ENCODE peak calls at places on chromosomes 3 and 15, in six cellular contexts. One of them, this sample, is unnamed.

GRCh38 chr15:96326551-96327154 is 3.8 kb upstream of the NR2F2 start:
- DNase-seq in adrenal gland: peak; percentile 48
- DNase-seq in ovary: peak; percentile 59
- DNase-seq in uterus: peak; percentile 63
- DNase-seq in RWPE1: no peak
- DNase-seq in CD4-positive, alpha-beta T cell: no peak
- DNase-seq in this sample: no peak

GRCh38 chr3:164450276-164450905 is 627.9 kb downstream of the SI start:
- DNase-seq in adrenal gland: no peak
- DNase-seq in ovary: no peak
- DNase-seq in uterus: no peak
- DNase-seq in RWPE1: no peak
- DNase-seq in CD4-positive, alpha-beta T cell: no peak
- DNase-seq in this sample: no peak

GRCh38 chr3:128226794-128227399 is 73.6 kb downstream of the EEFSEC start:
- DNase-seq in adrenal gland: no peak
- DNase-seq in ovary: no peak
- DNase-seq in uterus: no peak
- DNase-seq in RWPE1: peak; percentile 38
- DNase-seq in CD4-positive, alpha-beta T cell: peak; percentile 10
- DNase-seq in this sample: peak; percentile 62

GRCh38 chr3:48034000-48034516 is 17.8 kb upstream of the MAP4 start:
- DNase-seq in adrenal gland: no peak
- DNase-seq in ovary: no peak
- DNase-seq in uterus: no peak
- DNase-seq in RWPE1: peak; percentile 32
- DNase-seq in CD4-positive, alpha-beta T cell: no peak
- DNase-seq in this sample: peak; percentile 41

GRCh38 chr3:53812434-53812833 is 33.8 kb downstream of the CHDH start:
- DNase-seq in adrenal gland: no peak
- DNase-seq in ovary: no peak
- DNase-seq in uterus: no peak
- DNase-seq in RWPE1: no peak
- DNase-seq in CD4-positive, alpha-beta T cell: no peak
- DNase-seq in this sample: no peak

GRCh38 chr3:188950832-188951489 is 220.8 kb upstream of the TPRG1 start:
- DNase-seq in adrenal gland: peak; percentile 84
- DNase-seq in ovary: peak; percentile 87
- DNase-seq in uterus: peak; percentile 74
- DNase-seq in RWPE1: peak; percentile 82
- DNase-seq in CD4-positive, alpha-beta T cell: no peak
- DNase-seq in this sample: peak; percentile 93

GRCh38 chr3:56928379-56929068 is 126.8 kb upstream of the ARHGEF3 start:
- DNase-seq in adrenal gland: peak; percentile 33
- DNase-seq in ovary: no peak
- DNase-seq in uterus: no peak
- DNase-seq in RWPE1: no peak
- DNase-seq in CD4-positive, alpha-beta T cell: no peak
- DNase-seq in this sample: no peak

GRCh38 chr3:107204121-107204520 is 173.1 kb upstream of the CCDC54 start:
- DNase-seq in adrenal gland: no peak
- DNase-seq in ovary: no peak
- DNase-seq in uterus: no peak
- DNase-seq in RWPE1: no peak
- DNase-seq in CD4-positive, alpha-beta T cell: no peak
- DNase-seq in this sample: no peak

GRCh38 chr3:141261472-141262171 is 30.0 kb downstream of the PXYLP1 start:
- DNase-seq in adrenal gland: no peak
- DNase-seq in ovary: no peak
- DNase-seq in uterus: no peak
- DNase-seq in RWPE1: no peak
- DNase-seq in CD4-positive, alpha-beta T cell: no peak
- DNase-seq in this sample: no peak

GRCh38 chr3:158659454-158660237 is 12.8 kb downstream of the LXN start:
- DNase-seq in adrenal gland: peak; percentile 59
- DNase-seq in ovary: peak; percentile 23
- DNase-seq in uterus: peak; percentile 29
- DNase-seq in RWPE1: peak; percentile 30
- DNase-seq in CD4-positive, alpha-beta T cell: peak; percentile 34
- DNase-seq in this sample: peak; percentile 51

GRCh38 chr3:124396397-124396796 is 333.9 kb upstream of the UMPS start:
- DNase-seq in adrenal gland: no peak
- DNase-seq in ovary: no peak
- DNase-seq in uterus: no peak
- DNase-seq in RWPE1: no peak
- DNase-seq in CD4-positive, alpha-beta T cell: no peak
- DNase-seq in this sample: no peak

GRCh38 chr15:58440922-58441321 is 9.1 kb downstream of the LIPC start:
- DNase-seq in adrenal gland: no peak
- DNase-seq in ovary: no peak
- DNase-seq in uterus: no peak
- DNase-seq in RWPE1: peak; percentile 71
- DNase-seq in CD4-positive, alpha-beta T cell: no peak
- DNase-seq in this sample: peak; percentile 43

GRCh38 chr15:49421991-49422390 is 1.1 kb upstream of the FGF7 start:
- DNase-seq in adrenal gland: peak; percentile 30
- DNase-seq in ovary: peak; percentile 39
- DNase-seq in uterus: peak; percentile 39
- DNase-seq in RWPE1: peak; percentile 23
- DNase-seq in CD4-positive, alpha-beta T cell: no peak
- DNase-seq in this sample: peak; percentile 39

GRCh38 chr15:91482799-91483198 is 370.7 kb upstream of the SLCO3A1 start:
- DNase-seq in adrenal gland: no peak
- DNase-seq in ovary: no peak
- DNase-seq in uterus: no peak
- DNase-seq in RWPE1: no peak
- DNase-seq in CD4-positive, alpha-beta T cell: no peak
- DNase-seq in this sample: no peak

GRCh38 chr15:70466305-70466704 is 297.1 kb downstream of the UACA start:
- DNase-seq in adrenal gland: no peak
- DNase-seq in ovary: no peak
- DNase-seq in uterus: no peak
- DNase-seq in RWPE1: no peak
- DNase-seq in CD4-positive, alpha-beta T cell: no peak
- DNase-seq in this sample: no peak

GRCh38 chr3:46893763-46894162 is 16.2 kb downstream of the PTH1R start:
- DNase-seq in adrenal gland: no peak
- DNase-seq in ovary: no peak
- DNase-seq in uterus: no peak
- DNase-seq in RWPE1: no peak
- DNase-seq in CD4-positive, alpha-beta T cell: no peak
- DNase-seq in this sample: no peak

GRCh38 chr3:10600159-10601125 is 95.1 kb upstream of the ATP2B2 start:
- DNase-seq in adrenal gland: no peak
- DNase-seq in ovary: no peak
- DNase-seq in uterus: no peak
- DNase-seq in RWPE1: no peak
- DNase-seq in CD4-positive, alpha-beta T cell: no peak
- DNase-seq in this sample: no peak

GRCh38 chr3:195914648-195915473 is 6.5 kb upstream of the TNK2 start:
- DNase-seq in adrenal gland: peak; percentile 96
- DNase-seq in ovary: peak; percentile 87
- DNase-seq in uterus: peak; percentile 89
- DNase-seq in RWPE1: peak; percentile 98
- DNase-seq in CD4-positive, alpha-beta T cell: peak; percentile 93
- DNase-seq in this sample: peak; percentile 94

GRCh38 chr3:52712291-52713212 is 6.6 kb downstream of the SPCS1 start:
- DNase-seq in adrenal gland: no peak
- DNase-seq in ovary: no peak
- DNase-seq in uterus: no peak
- DNase-seq in RWPE1: no peak
- DNase-seq in CD4-positive, alpha-beta T cell: no peak
- DNase-seq in this sample: no peak

GRCh38 chr3:52715714-52716305 is 9.9 kb downstream of the SPCS1 start:
- DNase-seq in adrenal gland: no peak
- DNase-seq in ovary: no peak
- DNase-seq in uterus: no peak
- DNase-seq in RWPE1: no peak
- DNase-seq in CD4-positive, alpha-beta T cell: no peak
- DNase-seq in this sample: no peak

GRCh38 chr3:52719618-52720017 is 13.7 kb downstream of the SPCS1 start:
- DNase-seq in adrenal gland: no peak
- DNase-seq in ovary: no peak
- DNase-seq in uterus: no peak
- DNase-seq in RWPE1: no peak
- DNase-seq in CD4-positive, alpha-beta T cell: no peak
- DNase-seq in this sample: no peak

GRCh38 chr3:52710512-52710911 is 4.6 kb downstream of the SPCS1 start:
- DNase-seq in adrenal gland: no peak
- DNase-seq in ovary: no peak
- DNase-seq in uterus: no peak
- DNase-seq in RWPE1: no peak
- DNase-seq in CD4-positive, alpha-beta T cell: no peak
- DNase-seq in this sample: no peak

DNA sequence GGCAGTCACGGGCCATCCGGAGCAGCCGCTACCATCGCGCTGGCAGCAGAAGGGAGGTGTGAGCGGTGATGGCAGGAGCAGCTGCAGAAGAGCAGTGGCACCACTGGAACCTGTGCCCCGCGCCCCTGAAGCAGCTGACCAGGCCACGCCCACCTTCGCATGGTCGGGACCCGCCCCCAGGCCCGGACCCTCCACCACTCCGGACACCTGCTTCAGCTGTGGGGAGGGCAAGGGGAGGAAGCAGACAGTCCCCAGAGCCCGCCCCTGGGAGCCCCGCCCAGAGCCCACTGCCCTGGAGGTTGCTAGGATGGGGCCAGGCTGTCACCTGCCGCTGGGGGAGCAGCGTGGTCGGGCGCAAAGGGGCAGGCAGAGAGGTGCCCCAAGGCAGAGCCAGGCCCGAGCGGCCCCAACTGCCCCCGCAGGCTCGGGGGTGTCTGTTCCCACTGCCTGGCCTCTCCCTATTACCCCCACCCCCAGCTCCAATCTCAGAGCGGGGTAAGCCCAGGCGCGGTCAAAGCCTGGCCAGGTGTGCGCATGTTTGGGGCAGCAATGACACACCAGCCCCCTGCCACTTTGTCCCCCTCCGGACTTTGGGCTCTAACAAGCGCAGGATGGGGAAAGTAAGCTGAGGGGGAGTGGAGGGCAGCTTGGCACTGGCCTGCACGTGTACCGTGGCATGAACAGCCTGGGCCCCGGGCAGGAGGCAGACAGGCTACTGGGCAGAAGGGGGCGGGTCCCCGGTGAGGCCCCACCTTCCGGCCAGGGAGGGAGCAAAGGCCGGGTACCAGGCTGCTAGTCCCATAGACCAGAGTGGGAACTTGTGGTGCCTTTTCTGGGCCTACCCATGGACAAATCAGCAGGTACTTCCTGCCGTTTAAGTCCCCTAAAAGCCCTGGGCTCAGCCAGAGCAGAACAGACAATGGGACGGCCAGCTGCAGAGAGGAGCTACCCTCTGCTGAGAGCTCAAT is 8.7 kb downstream of the SPCS1 start:
- DNase-seq in adrenal gland: no peak
- DNase-seq in ovary: no peak
- DNase-seq in uterus: no peak
- DNase-seq in RWPE1: no peak
- DNase-seq in CD4-positive, alpha-beta T cell: no peak
- DNase-seq in this sample: no peak
- H3K27ac ChIP-seq in adrenal gland: no peak overlapping the region
- H3K27ac ChIP-seq in ovary: no peak overlapping the region
- H3K27ac ChIP-seq in uterus: no peak overlapping the region
- H3K27ac ChIP-seq in RWPE1: no peak overlapping the region
- H3K27ac ChIP-seq in CD4-positive, alpha-beta T cell: no peak overlapping the region
- H3K27ac ChIP-seq in this sample: no peak overlapping the region

DNA sequence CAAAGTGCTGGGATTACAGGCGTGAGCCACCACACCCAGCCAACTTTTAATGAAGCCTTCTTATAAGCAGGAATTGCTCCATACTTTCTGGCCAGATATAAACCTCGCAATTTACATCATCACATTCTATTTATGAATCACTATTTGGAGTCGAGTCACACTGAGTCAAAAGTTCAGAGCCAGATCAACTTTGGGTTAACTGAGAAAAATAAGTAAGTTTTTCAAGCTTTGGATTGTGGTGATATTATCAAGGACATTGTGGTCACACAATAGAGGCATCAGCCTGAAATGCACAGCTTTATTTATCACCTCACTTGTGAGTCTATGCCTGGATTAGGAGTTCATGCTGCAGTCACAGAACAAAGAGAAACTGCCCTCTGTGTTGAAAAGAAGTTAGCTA is 1163.5 kb downstream of the ROBO1 start:
- DNase-seq in adrenal gland: no peak
- DNase-seq in ovary: no peak
- DNase-seq in uterus: no peak
- DNase-seq in RWPE1: peak; percentile 1
- DNase-seq in CD4-positive, alpha-beta T cell: no peak
- DNase-seq in this sample: no peak
- H3K27ac ChIP-seq in adrenal gland: no peak overlapping the region
- H3K27ac ChIP-seq in ovary: no peak overlapping the region
- H3K27ac ChIP-seq in uterus: no peak overlapping the region
- H3K27ac ChIP-seq in RWPE1: no peak overlapping the region
- H3K27ac ChIP-seq in CD4-positive, alpha-beta T cell: no peak overlapping the region
- H3K27ac ChIP-seq in this sample: no peak overlapping the region

GRCh38 chr15:34850121-34850520 is 54.8 kb upstream of the ACTC1 start:
- DNase-seq in adrenal gland: no peak
- DNase-seq in ovary: no peak
- DNase-seq in uterus: no peak
- DNase-seq in RWPE1: no peak
- DNase-seq in CD4-positive, alpha-beta T cell: no peak
- DNase-seq in this sample: no peak

GRCh38 chr15:34853001-34853758 is 57.8 kb upstream of the ACTC1 start:
- DNase-seq in adrenal gland: no peak
- DNase-seq in ovary: no peak
- DNase-seq in uterus: no peak
- DNase-seq in RWPE1: no peak
- DNase-seq in CD4-positive, alpha-beta T cell: no peak
- DNase-seq in this sample: no peak

GRCh38 chr15:34849364-34849959 is 54.1 kb upstream of the ACTC1 start:
- DNase-seq in adrenal gland: no peak
- DNase-seq in ovary: no peak
- DNase-seq in uterus: no peak
- DNase-seq in RWPE1: no peak
- DNase-seq in CD4-positive, alpha-beta T cell: no peak
- DNase-seq in this sample: no peak

GRCh38 chr15:34851007-34851406 is 55.7 kb upstream of the ACTC1 start:
- DNase-seq in adrenal gland: no peak
- DNase-seq in ovary: no peak
- DNase-seq in uterus: no peak
- DNase-seq in RWPE1: no peak
- DNase-seq in CD4-positive, alpha-beta T cell: no peak
- DNase-seq in this sample: no peak

DNA sequence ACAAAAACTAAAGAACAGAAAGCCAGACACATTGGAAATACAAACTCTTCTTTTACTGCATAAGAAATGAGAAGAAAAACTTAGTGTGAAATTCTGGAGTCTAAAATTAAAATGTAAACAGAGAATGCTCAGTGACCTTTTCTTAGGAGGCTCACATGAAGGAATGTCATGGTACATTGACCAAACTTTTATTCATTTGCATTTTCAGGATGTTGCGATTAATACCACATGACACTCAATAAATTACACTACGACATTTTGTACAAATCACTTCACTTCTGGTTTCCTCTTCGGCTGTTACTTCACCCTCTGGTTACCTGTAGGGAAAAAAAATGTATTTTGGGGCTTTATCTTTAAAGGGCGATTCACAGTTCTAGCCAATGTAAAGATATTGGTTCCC is 56.4 kb upstream of the ACTC1 start:
- DNase-seq in adrenal gland: no peak
- DNase-seq in ovary: no peak
- DNase-seq in uterus: no peak
- DNase-seq in RWPE1: no peak
- DNase-seq in CD4-positive, alpha-beta T cell: no peak
- DNase-seq in this sample: no peak
- H3K27ac ChIP-seq in adrenal gland: no peak overlapping the region
- H3K27ac ChIP-seq in ovary: no peak overlapping the region
- H3K27ac ChIP-seq in uterus: no peak overlapping the region
- H3K27ac ChIP-seq in RWPE1: no peak overlapping the region
- H3K27ac ChIP-seq in CD4-positive, alpha-beta T cell: no peak overlapping the region
- H3K27ac ChIP-seq in this sample: no peak overlapping the region

GRCh38 chr3:182967218-182968204 is 12.8 kb downstream of the DCUN1D1 start:
- DNase-seq in adrenal gland: no peak
- DNase-seq in ovary: no peak
- DNase-seq in uterus: no peak
- DNase-seq in RWPE1: no peak
- DNase-seq in CD4-positive, alpha-beta T cell: no peak
- DNase-seq in this sample: no peak
- H3K27ac ChIP-seq in adrenal gland: no peak overlapping the region
- H3K27ac ChIP-seq in ovary: no peak overlapping the region
- H3K27ac ChIP-seq in uterus: no peak overlapping the region
- H3K27ac ChIP-seq in RWPE1: no peak overlapping the region
- H3K27ac ChIP-seq in CD4-positive, alpha-beta T cell: no peak overlapping the region
- H3K27ac ChIP-seq in this sample: no peak overlapping the region

This sample was measured in body of pancreas.